ENCODE peak calls at places on chromosomes 4 and X, in four cellular contexts. Y, M, D and Q are unnamed samples.

GRCh38 chr4:88981571-88981970 is 75.4 kb downstream of the FAM13A start:
- DNase-seq in D (no peak), Y (no peak), M (no peak), Q (no peak)

GRCh38 chr4:3062466-3062865 is 11.9 kb downstream of the HTT-AS start:
- DNase-seq in M (no peak), D (no peak), Y (no peak), Q (no peak)

GRCh38 chr4:2042207-2042946 is 16.8 kb upstream of the NAT8L start:
- DNase-seq in D (peak; percentile 51), M (no peak), Y (no peak), Q (no peak)

GRCh38 chr4:181213562-181213961 is 1029.6 kb upstream of the TENM3 start:
- DNase-seq in M (no peak), D (no peak), Y (no peak), Q (no peak)

GRCh38 chrX:8887004-8887403 is 85.8 kb upstream of the FAM9A start:
- DNase-seq in D (no peak), M (no peak), Y (no peak), Q (no peak)

GRCh38 chr4:48068182-48068581 is 51.6 kb downstream of the NIPAL1 start:
- DNase-seq in M (no peak), Y (no peak), D (no peak), Q (no peak)

GRCh38 chrX:66012094-66012534 is 27.8 kb downstream of the VSIG4 start:
- DNase-seq in M (no peak), Y (no peak), D (peak; percentile 66), Q (no peak)

GRCh38 chr4:79852305-79852730 is 220.7 kb downstream of the ANTXR2 start:
- DNase-seq in D (no peak), Y (no peak), M (peak; percentile 40), Q (no peak)

GRCh38 chr4:100517864-100518341 is at the start of gene EMCN:
- DNase-seq in Y (no peak), D (no peak), M (no peak), Q (no peak)

GRCh38 chrX:153767674-153768055 is 3.6 kb downstream of the PLXNB3 start:
- DNase-seq in D (no peak), Y (no peak), M (no peak), Q (no peak)

GRCh38 chrX:101550825-101551767 is 749 bp downstream of the ARMCX1 start:
- DNase-seq in Y (no peak), D (no peak), M (no peak), Q (no peak)